ENCODE peak calls at places on chromosome 12, in eight cellular contexts. One of them, this sample, is unnamed.

GRCh38 chr12:113889076-113889475 is 77.0 kb downstream of the RBM19 start:
- DNase-seq in HCT116: no peak
- DNase-seq in GM23248: peak; percentile 18
- DNase-seq in NCI-H2171 treated with DMSO at 0.1 percent for 48 hours: no peak
- DNase-seq in fibroblast of the aortic adventitia: peak; percentile 8
- DNase-seq in Kasumi-1: no peak
- DNase-seq in stimulated activated CD4-positive, alpha-beta T cell treated with anti-CD3 and anti-CD28 coated beads, Interleukin-12 subunit alpha, Interleukin-12 subunit beta, amount 100 ng/mL, for 4 hours: no peak
- DNase-seq in glutamatergic neuron: no peak
- DNase-seq in this sample: peak; percentile 30

GRCh38 chr12:57744777-57745484 is at the start of gene TSPAN31:
- DNase-seq in HCT116: peak; percentile 98
- DNase-seq in GM23248: peak; percentile 99
- DNase-seq in NCI-H2171 treated with DMSO at 0.1 percent for 48 hours: peak; percentile 99
- DNase-seq in fibroblast of the aortic adventitia: peak; percentile 99
- DNase-seq in Kasumi-1: peak; percentile 99
- DNase-seq in stimulated activated CD4-positive, alpha-beta T cell treated with anti-CD3 and anti-CD28 coated beads, Interleukin-12 subunit alpha, Interleukin-12 subunit beta, amount 100 ng/mL, for 4 hours: peak; percentile 91
- DNase-seq in glutamatergic neuron: peak; percentile 94
- DNase-seq in this sample: peak; percentile 99

GRCh38 chr12:56028511-56029165 is 7.8 kb downstream of the IKZF4 start:
- DNase-seq in HCT116: no peak
- DNase-seq in GM23248: peak; percentile 26
- DNase-seq in NCI-H2171 treated with DMSO at 0.1 percent for 48 hours: peak; percentile 68
- DNase-seq in fibroblast of the aortic adventitia: no peak
- DNase-seq in Kasumi-1: no peak
- DNase-seq in stimulated activated CD4-positive, alpha-beta T cell treated with anti-CD3 and anti-CD28 coated beads, Interleukin-12 subunit alpha, Interleukin-12 subunit beta, amount 100 ng/mL, for 4 hours: no peak
- DNase-seq in glutamatergic neuron: no peak
- DNase-seq in this sample: no peak

GRCh38 chr12:45989857-45990467 is 412 bp downstream of the SCAF11 start:
- DNase-seq in HCT116: peak; percentile 19
- DNase-seq in GM23248: peak; percentile 78
- DNase-seq in NCI-H2171 treated with DMSO at 0.1 percent for 48 hours: peak; percentile 67
- DNase-seq in fibroblast of the aortic adventitia: no peak
- DNase-seq in Kasumi-1: peak; percentile 77
- DNase-seq in stimulated activated CD4-positive, alpha-beta T cell treated with anti-CD3 and anti-CD28 coated beads, Interleukin-12 subunit alpha, Interleukin-12 subunit beta, amount 100 ng/mL, for 4 hours: peak; percentile 50
- DNase-seq in glutamatergic neuron: no peak
- DNase-seq in this sample: peak; percentile 59

GRCh38 chr12:122097641-122098364 is 19.2 kb downstream of the MLXIP start:
- DNase-seq in HCT116: no peak
- DNase-seq in GM23248: no peak
- DNase-seq in NCI-H2171 treated with DMSO at 0.1 percent for 48 hours: peak; percentile 45
- DNase-seq in fibroblast of the aortic adventitia: peak; percentile 82
- DNase-seq in Kasumi-1: no peak
- DNase-seq in stimulated activated CD4-positive, alpha-beta T cell treated with anti-CD3 and anti-CD28 coated beads, Interleukin-12 subunit alpha, Interleukin-12 subunit beta, amount 100 ng/mL, for 4 hours: no peak
- DNase-seq in glutamatergic neuron: no peak
- DNase-seq in this sample: peak; percentile 58

GRCh38 chr12:132166801-132167591 is 22.7 kb downstream of the NOC4L start:
- DNase-seq in HCT116: no peak
- DNase-seq in GM23248: no peak
- DNase-seq in NCI-H2171 treated with DMSO at 0.1 percent for 48 hours: no peak
- DNase-seq in fibroblast of the aortic adventitia: no peak
- DNase-seq in Kasumi-1: no peak
- DNase-seq in stimulated activated CD4-positive, alpha-beta T cell treated with anti-CD3 and anti-CD28 coated beads, Interleukin-12 subunit alpha, Interleukin-12 subunit beta, amount 100 ng/mL, for 4 hours: no peak
- DNase-seq in glutamatergic neuron: no peak
- DNase-seq in this sample: no peak

GRCh38 chr12:104788848-104789271 is 169.2 kb downstream of the SLC41A2 start:
- DNase-seq in HCT116: no peak
- DNase-seq in GM23248: no peak
- DNase-seq in NCI-H2171 treated with DMSO at 0.1 percent for 48 hours: peak; percentile 54
- DNase-seq in fibroblast of the aortic adventitia: no peak
- DNase-seq in Kasumi-1: no peak
- DNase-seq in stimulated activated CD4-positive, alpha-beta T cell treated with anti-CD3 and anti-CD28 coated beads, Interleukin-12 subunit alpha, Interleukin-12 subunit beta, amount 100 ng/mL, for 4 hours: no peak
- DNase-seq in glutamatergic neuron: no peak
- DNase-seq in this sample: no peak

GRCh38 chr12:108804361-108804949 is 52.9 kb downstream of the SSH1 start:
- DNase-seq in HCT116: no peak
- DNase-seq in GM23248: peak; percentile 91
- DNase-seq in NCI-H2171 treated with DMSO at 0.1 percent for 48 hours: peak; percentile 59
- DNase-seq in fibroblast of the aortic adventitia: peak; percentile 99
- DNase-seq in Kasumi-1: no peak
- DNase-seq in stimulated activated CD4-positive, alpha-beta T cell treated with anti-CD3 and anti-CD28 coated beads, Interleukin-12 subunit alpha, Interleukin-12 subunit beta, amount 100 ng/mL, for 4 hours: no peak
- DNase-seq in glutamatergic neuron: no peak
- DNase-seq in this sample: peak; percentile 98

GRCh38 chr12:47819902-47820630 is at the start of gene HDAC7:
- DNase-seq in HCT116: peak; percentile 24
- DNase-seq in GM23248: peak; percentile 90
- DNase-seq in NCI-H2171 treated with DMSO at 0.1 percent for 48 hours: peak; percentile 75
- DNase-seq in fibroblast of the aortic adventitia: peak; percentile 89
- DNase-seq in Kasumi-1: peak; percentile 70
- DNase-seq in stimulated activated CD4-positive, alpha-beta T cell treated with anti-CD3 and anti-CD28 coated beads, Interleukin-12 subunit alpha, Interleukin-12 subunit beta, amount 100 ng/mL, for 4 hours: peak; percentile 73
- DNase-seq in glutamatergic neuron: peak; percentile 80
- DNase-seq in this sample: peak; percentile 86

GRCh38 chr12:48542300-48542928 is 17.0 kb downstream of the OR8S1 start:
- DNase-seq in HCT116: peak; percentile 23
- DNase-seq in GM23248: peak; percentile 47
- DNase-seq in NCI-H2171 treated with DMSO at 0.1 percent for 48 hours: no peak
- DNase-seq in fibroblast of the aortic adventitia: peak; percentile 27
- DNase-seq in Kasumi-1: peak; percentile 37
- DNase-seq in stimulated activated CD4-positive, alpha-beta T cell treated with anti-CD3 and anti-CD28 coated beads, Interleukin-12 subunit alpha, Interleukin-12 subunit beta, amount 100 ng/mL, for 4 hours: peak; percentile 38
- DNase-seq in glutamatergic neuron: peak; percentile 58
- DNase-seq in this sample: peak; percentile 38

GRCh38 chr12:20716037-20716436 is 20.9 kb downstream of the SLCO1C1 start:
- DNase-seq in HCT116: peak; percentile 3
- DNase-seq in GM23248: no peak
- DNase-seq in NCI-H2171 treated with DMSO at 0.1 percent for 48 hours: no peak
- DNase-seq in fibroblast of the aortic adventitia: no peak
- DNase-seq in Kasumi-1: no peak
- DNase-seq in stimulated activated CD4-positive, alpha-beta T cell treated with anti-CD3 and anti-CD28 coated beads, Interleukin-12 subunit alpha, Interleukin-12 subunit beta, amount 100 ng/mL, for 4 hours: no peak
- DNase-seq in glutamatergic neuron: no peak
- DNase-seq in this sample: no peak

GRCh38 chr12:24416423-24417109 is 467.1 kb upstream of the SOX5 start:
- DNase-seq in HCT116: no peak
- DNase-seq in GM23248: no peak
- DNase-seq in NCI-H2171 treated with DMSO at 0.1 percent for 48 hours: no peak
- DNase-seq in fibroblast of the aortic adventitia: no peak
- DNase-seq in Kasumi-1: no peak
- DNase-seq in stimulated activated CD4-positive, alpha-beta T cell treated with anti-CD3 and anti-CD28 coated beads, Interleukin-12 subunit alpha, Interleukin-12 subunit beta, amount 100 ng/mL, for 4 hours: no peak
- DNase-seq in glutamatergic neuron: no peak
- DNase-seq in this sample: no peak

GRCh38 chr12:88958153-88958552 is 377.9 kb upstream of the KITLG start:
- DNase-seq in HCT116: no peak
- DNase-seq in GM23248: no peak
- DNase-seq in NCI-H2171 treated with DMSO at 0.1 percent for 48 hours: no peak
- DNase-seq in fibroblast of the aortic adventitia: no peak
- DNase-seq in Kasumi-1: no peak
- DNase-seq in stimulated activated CD4-positive, alpha-beta T cell treated with anti-CD3 and anti-CD28 coated beads, Interleukin-12 subunit alpha, Interleukin-12 subunit beta, amount 100 ng/mL, for 4 hours: no peak
- DNase-seq in glutamatergic neuron: no peak
- DNase-seq in this sample: no peak

GRCh38 chr12:59194794-59195193 is 274.5 kb upstream of the LRIG3 start:
- DNase-seq in HCT116: no peak
- DNase-seq in GM23248: no peak
- DNase-seq in NCI-H2171 treated with DMSO at 0.1 percent for 48 hours: no peak
- DNase-seq in fibroblast of the aortic adventitia: no peak
- DNase-seq in Kasumi-1: no peak
- DNase-seq in stimulated activated CD4-positive, alpha-beta T cell treated with anti-CD3 and anti-CD28 coated beads, Interleukin-12 subunit alpha, Interleukin-12 subunit beta, amount 100 ng/mL, for 4 hours: no peak
- DNase-seq in glutamatergic neuron: no peak
- DNase-seq in this sample: no peak

GRCh38 chr12:96327346-96327745 is 72.9 kb downstream of the CDK17 start:
- DNase-seq in HCT116: no peak
- DNase-seq in GM23248: no peak
- DNase-seq in NCI-H2171 treated with DMSO at 0.1 percent for 48 hours: no peak
- DNase-seq in fibroblast of the aortic adventitia: no peak
- DNase-seq in Kasumi-1: no peak
- DNase-seq in stimulated activated CD4-positive, alpha-beta T cell treated with anti-CD3 and anti-CD28 coated beads, Interleukin-12 subunit alpha, Interleukin-12 subunit beta, amount 100 ng/mL, for 4 hours: no peak
- DNase-seq in glutamatergic neuron: no peak
- DNase-seq in this sample: no peak

GRCh38 chr12:54415223-54415929 is 3.7 kb downstream of the ITGA5 start:
- DNase-seq in HCT116: no peak
- DNase-seq in GM23248: peak; percentile 60
- DNase-seq in NCI-H2171 treated with DMSO at 0.1 percent for 48 hours: no peak
- DNase-seq in fibroblast of the aortic adventitia: no peak
- DNase-seq in Kasumi-1: peak; percentile 49
- DNase-seq in stimulated activated CD4-positive, alpha-beta T cell treated with anti-CD3 and anti-CD28 coated beads, Interleukin-12 subunit alpha, Interleukin-12 subunit beta, amount 100 ng/mL, for 4 hours: no peak
- DNase-seq in glutamatergic neuron: no peak
- DNase-seq in this sample: no peak

GRCh38 chr12:106051853-106052531 is 86.8 kb downstream of the NUAK1 start:
- DNase-seq in HCT116: no peak
- DNase-seq in GM23248: peak; percentile 46
- DNase-seq in NCI-H2171 treated with DMSO at 0.1 percent for 48 hours: peak; percentile 6
- DNase-seq in fibroblast of the aortic adventitia: no peak
- DNase-seq in Kasumi-1: no peak
- DNase-seq in stimulated activated CD4-positive, alpha-beta T cell treated with anti-CD3 and anti-CD28 coated beads, Interleukin-12 subunit alpha, Interleukin-12 subunit beta, amount 100 ng/mL, for 4 hours: no peak
- DNase-seq in glutamatergic neuron: no peak
- DNase-seq in this sample: no peak

GRCh38 chr12:124995200-124995961 is 1.9 kb downstream of the BRI3BP start:
- DNase-seq in HCT116: no peak
- DNase-seq in GM23248: no peak
- DNase-seq in NCI-H2171 treated with DMSO at 0.1 percent for 48 hours: no peak
- DNase-seq in fibroblast of the aortic adventitia: no peak
- DNase-seq in Kasumi-1: peak; percentile 29
- DNase-seq in stimulated activated CD4-positive, alpha-beta T cell treated with anti-CD3 and anti-CD28 coated beads, Interleukin-12 subunit alpha, Interleukin-12 subunit beta, amount 100 ng/mL, for 4 hours: no peak
- DNase-seq in glutamatergic neuron: no peak
- DNase-seq in this sample: no peak

GRCh38 chr12:123522164-123522563 is 11.4 kb downstream of the RILPL1 start:
- DNase-seq in HCT116: no peak
- DNase-seq in GM23248: no peak
- DNase-seq in NCI-H2171 treated with DMSO at 0.1 percent for 48 hours: no peak
- DNase-seq in fibroblast of the aortic adventitia: no peak
- DNase-seq in Kasumi-1: no peak
- DNase-seq in stimulated activated CD4-positive, alpha-beta T cell treated with anti-CD3 and anti-CD28 coated beads, Interleukin-12 subunit alpha, Interleukin-12 subunit beta, amount 100 ng/mL, for 4 hours: no peak
- DNase-seq in glutamatergic neuron: no peak
- DNase-seq in this sample: no peak

GRCh38 chr12:7460375-7461259 is 16.7 kb upstream of the CD163L1 start:
- DNase-seq in HCT116: peak; percentile 34
- DNase-seq in GM23248: peak; percentile 65
- DNase-seq in NCI-H2171 treated with DMSO at 0.1 percent for 48 hours: peak; percentile 93
- DNase-seq in fibroblast of the aortic adventitia: peak; percentile 70
- DNase-seq in Kasumi-1: peak; percentile 51
- DNase-seq in stimulated activated CD4-positive, alpha-beta T cell treated with anti-CD3 and anti-CD28 coated beads, Interleukin-12 subunit alpha, Interleukin-12 subunit beta, amount 100 ng/mL, for 4 hours: peak; percentile 33
- DNase-seq in glutamatergic neuron: peak; percentile 62
- DNase-seq in this sample: peak; percentile 73

GRCh38 chr12:110590059-110590458 is 6.9 kb upstream of the PPTC7 start:
- DNase-seq in HCT116: no peak
- DNase-seq in GM23248: no peak
- DNase-seq in NCI-H2171 treated with DMSO at 0.1 percent for 48 hours: no peak
- DNase-seq in fibroblast of the aortic adventitia: no peak
- DNase-seq in Kasumi-1: no peak
- DNase-seq in stimulated activated CD4-positive, alpha-beta T cell treated with anti-CD3 and anti-CD28 coated beads, Interleukin-12 subunit alpha, Interleukin-12 subunit beta, amount 100 ng/mL, for 4 hours: no peak
- DNase-seq in glutamatergic neuron: no peak
- DNase-seq in this sample: no peak

GRCh38 chr12:62637679-62638078 is 171.1 kb downstream of the MON2 start:
- DNase-seq in HCT116: no peak
- DNase-seq in GM23248: no peak
- DNase-seq in NCI-H2171 treated with DMSO at 0.1 percent for 48 hours: no peak
- DNase-seq in fibroblast of the aortic adventitia: no peak
- DNase-seq in Kasumi-1: no peak
- DNase-seq in stimulated activated CD4-positive, alpha-beta T cell treated with anti-CD3 and anti-CD28 coated beads, Interleukin-12 subunit alpha, Interleukin-12 subunit beta, amount 100 ng/mL, for 4 hours: no peak
- DNase-seq in glutamatergic neuron: no peak
- DNase-seq in this sample: no peak

GRCh38 chr12:43638786-43639185 is 86.8 kb upstream of the ADAMTS20 start:
- DNase-seq in HCT116: no peak
- DNase-seq in GM23248: no peak
- DNase-seq in NCI-H2171 treated with DMSO at 0.1 percent for 48 hours: no peak
- DNase-seq in fibroblast of the aortic adventitia: no peak
- DNase-seq in Kasumi-1: no peak
- DNase-seq in stimulated activated CD4-positive, alpha-beta T cell treated with anti-CD3 and anti-CD28 coated beads, Interleukin-12 subunit alpha, Interleukin-12 subunit beta, amount 100 ng/mL, for 4 hours: no peak
- DNase-seq in glutamatergic neuron: no peak
- DNase-seq in this sample: no peak

GRCh38 chr12:57837779-57838562 is 8.6 kb downstream of the CTDSP2 start:
- DNase-seq in HCT116: no peak
- DNase-seq in GM23248: peak; percentile 88
- DNase-seq in NCI-H2171 treated with DMSO at 0.1 percent for 48 hours: no peak
- DNase-seq in fibroblast of the aortic adventitia: peak; percentile 84
- DNase-seq in Kasumi-1: peak; percentile 88
- DNase-seq in stimulated activated CD4-positive, alpha-beta T cell treated with anti-CD3 and anti-CD28 coated beads, Interleukin-12 subunit alpha, Interleukin-12 subunit beta, amount 100 ng/mL, for 4 hours: no peak
- DNase-seq in glutamatergic neuron: no peak
- DNase-seq in this sample: peak; percentile 72

GRCh38 chr12:130538343-130539095 is 177.6 kb downstream of the RIMBP2 start:
- DNase-seq in HCT116: no peak
- DNase-seq in GM23248: no peak
- DNase-seq in NCI-H2171 treated with DMSO at 0.1 percent for 48 hours: no peak
- DNase-seq in fibroblast of the aortic adventitia: no peak
- DNase-seq in Kasumi-1: no peak
- DNase-seq in stimulated activated CD4-positive, alpha-beta T cell treated with anti-CD3 and anti-CD28 coated beads, Interleukin-12 subunit alpha, Interleukin-12 subunit beta, amount 100 ng/mL, for 4 hours: no peak
- DNase-seq in glutamatergic neuron: no peak
- DNase-seq in this sample: no peak

GRCh38 chr12:113133036-113133435 is 2.5 kb downstream of the RASAL1 start:
- DNase-seq in HCT116: no peak
- DNase-seq in GM23248: no peak
- DNase-seq in NCI-H2171 treated with DMSO at 0.1 percent for 48 hours: no peak
- DNase-seq in fibroblast of the aortic adventitia: no peak
- DNase-seq in Kasumi-1: no peak
- DNase-seq in stimulated activated CD4-positive, alpha-beta T cell treated with anti-CD3 and anti-CD28 coated beads, Interleukin-12 subunit alpha, Interleukin-12 subunit beta, amount 100 ng/mL, for 4 hours: no peak
- DNase-seq in glutamatergic neuron: no peak
- DNase-seq in this sample: no peak

GRCh38 chr12:124482567-124482893 is 84.9 kb downstream of the NCOR2 start:
- DNase-seq in HCT116: no peak
- DNase-seq in GM23248: no peak
- DNase-seq in NCI-H2171 treated with DMSO at 0.1 percent for 48 hours: no peak
- DNase-seq in fibroblast of the aortic adventitia: no peak
- DNase-seq in Kasumi-1: no peak
- DNase-seq in stimulated activated CD4-positive, alpha-beta T cell treated with anti-CD3 and anti-CD28 coated beads, Interleukin-12 subunit alpha, Interleukin-12 subunit beta, amount 100 ng/mL, for 4 hours: no peak
- DNase-seq in glutamatergic neuron: no peak
- DNase-seq in this sample: no peak

GRCh38 chr12:47574252-47575021 is 131.4 kb downstream of the RPAP3 start:
- DNase-seq in HCT116: no peak
- DNase-seq in GM23248: no peak
- DNase-seq in NCI-H2171 treated with DMSO at 0.1 percent for 48 hours: no peak
- DNase-seq in fibroblast of the aortic adventitia: no peak
- DNase-seq in Kasumi-1: no peak
- DNase-seq in stimulated activated CD4-positive, alpha-beta T cell treated with anti-CD3 and anti-CD28 coated beads, Interleukin-12 subunit alpha, Interleukin-12 subunit beta, amount 100 ng/mL, for 4 hours: no peak
- DNase-seq in glutamatergic neuron: no peak
- DNase-seq in this sample: no peak

GRCh38 chr12:843609-844008 is 91.2 kb downstream of the WNK1 start:
- DNase-seq in HCT116: no peak
- DNase-seq in GM23248: peak; percentile 41
- DNase-seq in NCI-H2171 treated with DMSO at 0.1 percent for 48 hours: no peak
- DNase-seq in fibroblast of the aortic adventitia: peak; percentile 21
- DNase-seq in Kasumi-1: no peak
- DNase-seq in stimulated activated CD4-positive, alpha-beta T cell treated with anti-CD3 and anti-CD28 coated beads, Interleukin-12 subunit alpha, Interleukin-12 subunit beta, amount 100 ng/mL, for 4 hours: no peak
- DNase-seq in glutamatergic neuron: no peak
- DNase-seq in this sample: peak; percentile 48

GRCh38 chr12:132284071-132284492 is 45.3 kb downstream of the GALNT9 start:
- DNase-seq in HCT116: no peak
- DNase-seq in GM23248: peak; percentile 73
- DNase-seq in NCI-H2171 treated with DMSO at 0.1 percent for 48 hours: no peak
- DNase-seq in fibroblast of the aortic adventitia: peak; percentile 2
- DNase-seq in Kasumi-1: peak; percentile 21
- DNase-seq in stimulated activated CD4-positive, alpha-beta T cell treated with anti-CD3 and anti-CD28 coated beads, Interleukin-12 subunit alpha, Interleukin-12 subunit beta, amount 100 ng/mL, for 4 hours: no peak
- DNase-seq in glutamatergic neuron: no peak
- DNase-seq in this sample: peak; percentile 76

GRCh38 chr12:30106204-30106603 is 322.5 kb upstream of the TMTC1 start:
- DNase-seq in HCT116: no peak
- DNase-seq in GM23248: no peak
- DNase-seq in NCI-H2171 treated with DMSO at 0.1 percent for 48 hours: no peak
- DNase-seq in fibroblast of the aortic adventitia: no peak
- DNase-seq in Kasumi-1: peak; percentile 67
- DNase-seq in stimulated activated CD4-positive, alpha-beta T cell treated with anti-CD3 and anti-CD28 coated beads, Interleukin-12 subunit alpha, Interleukin-12 subunit beta, amount 100 ng/mL, for 4 hours: no peak
- DNase-seq in glutamatergic neuron: no peak
- DNase-seq in this sample: no peak

GRCh38 chr12:48296586-48297396 is 53.9 kb downstream of the ZNF641 start:
- DNase-seq in HCT116: no peak
- DNase-seq in GM23248: peak; percentile 82
- DNase-seq in NCI-H2171 treated with DMSO at 0.1 percent for 48 hours: peak; percentile 62
- DNase-seq in fibroblast of the aortic adventitia: peak; percentile 66
- DNase-seq in Kasumi-1: no peak
- DNase-seq in stimulated activated CD4-positive, alpha-beta T cell treated with anti-CD3 and anti-CD28 coated beads, Interleukin-12 subunit alpha, Interleukin-12 subunit beta, amount 100 ng/mL, for 4 hours: peak; percentile 39
- DNase-seq in glutamatergic neuron: peak; percentile 63
- DNase-seq in this sample: peak; percentile 86

GRCh38 chr12:128009108-128009507 is 257.9 kb upstream of the TMEM132C start:
- DNase-seq in HCT116: no peak
- DNase-seq in GM23248: no peak
- DNase-seq in NCI-H2171 treated with DMSO at 0.1 percent for 48 hours: no peak
- DNase-seq in fibroblast of the aortic adventitia: no peak
- DNase-seq in Kasumi-1: no peak
- DNase-seq in stimulated activated CD4-positive, alpha-beta T cell treated with anti-CD3 and anti-CD28 coated beads, Interleukin-12 subunit alpha, Interleukin-12 subunit beta, amount 100 ng/mL, for 4 hours: no peak
- DNase-seq in glutamatergic neuron: no peak
- DNase-seq in this sample: no peak

GRCh38 chr12:66087365-66087943 is 43.1 kb downstream of the LLPH start:
- DNase-seq in HCT116: peak; percentile 68
- DNase-seq in GM23248: peak; percentile 78
- DNase-seq in NCI-H2171 treated with DMSO at 0.1 percent for 48 hours: peak; percentile 41
- DNase-seq in fibroblast of the aortic adventitia: peak; percentile 87
- DNase-seq in Kasumi-1: peak; percentile 75
- DNase-seq in stimulated activated CD4-positive, alpha-beta T cell treated with anti-CD3 and anti-CD28 coated beads, Interleukin-12 subunit alpha, Interleukin-12 subunit beta, amount 100 ng/mL, for 4 hours: peak; percentile 40
- DNase-seq in glutamatergic neuron: peak; percentile 70
- DNase-seq in this sample: peak; percentile 86